ENCODE peak calls at places on chromosome 10, in four cellular contexts. C is H1, W is HepG2, L is GM12878. I is an unnamed sample.

GRCh38 chr10:73590881-73591577 is at the start of gene USP54:
- DNase-seq in C (peak), W (peak), L (no peak), I (peak)

GRCh38 chr10:1121311-1121970 is 65.3 kb downstream of the WDR37 start:
- DNase-seq in C (no peak), W (no peak), L (no peak), I (no peak)

GRCh38 chr10:61136151-61136550 is 192.2 kb upstream of the RHOBTB1 start:
- DNase-seq in C (no peak), W (peak), L (no peak), I (no peak)

GRCh38 chr10:80414126-80414898 is 6.0 kb downstream of the PRXL2A start:
- DNase-seq in C (no peak), W (peak), L (no peak), I (no peak)

GRCh38 chr10:113552014-113552413 is 839 bp upstream of the HABP2 start:
- DNase-seq in C (no peak), W (no peak), L (no peak), I (no peak)

GRCh38 chr10:130513686-130514476 is 377.7 kb downstream of the GLRX3 start:
- DNase-seq in C (no peak), W (no peak), L (no peak), I (no peak)

GRCh38 chr10:74084955-74085354 is 65.7 kb downstream of the AP3M1 start:
- DNase-seq in C (no peak), W (no peak), L (peak), I (no peak)

GRCh38 chr10:188546-188945 is 53.3 kb downstream of the ZMYND11 start:
- DNase-seq in C (no peak), W (no peak), L (no peak), I (no peak)

GRCh38 chr10:114042895-114043531 is 653 bp upstream of the ADRB1 start:
- DNase-seq in C (no peak), W (no peak), L (no peak), I (peak)

GRCh38 chr10:56586391-56586790 is 225.3 kb upstream of the ZWINT start:
- DNase-seq in C (no peak), W (no peak), L (no peak), I (no peak)

GRCh38 chr10:34815174-34816066 is at the start of gene PARD3:
- DNase-seq in C (no peak), W (peak), L (no peak), I (peak)

GRCh38 chr10:120455606-120456005 is 1.4 kb upstream of the PLPP4 start:
- DNase-seq in C (no peak), W (no peak), L (no peak), I (no peak)

GRCh38 chr10:12533151-12533550 is 183.8 kb downstream of the CAMK1D start:
- DNase-seq in C (no peak), W (no peak), L (no peak), I (no peak)

GRCh38 chr10:81876253-81876731 is 1.3 kb downstream of the NRG3 start:
- DNase-seq in C (no peak), W (no peak), L (no peak), I (no peak)

GRCh38 chr10:34235164-34235832 is 579.8 kb downstream of the PARD3 start:
- DNase-seq in C (no peak), W (no peak), L (no peak), I (no peak)

GRCh38 chr10:79562135-79562756 is 2.0 kb upstream of the SFTPA2 start:
- DNase-seq in C (peak), W (peak), L (no peak), I (peak)

GRCh38 chr10:78830062-78830974 is 238.4 kb upstream of the ZMIZ1 start:
- DNase-seq in C (no peak), W (no peak), L (no peak), I (no peak)

GRCh38 chr10:43348511-43349312 is 22.7 kb upstream of the FXYD4 start:
- DNase-seq in C (peak), W (peak), L (peak), I (peak)

GRCh38 chr10:92011560-92012214 is 88.1 kb downstream of the BTAF1 start:
- DNase-seq in C (no peak), W (peak), L (no peak), I (no peak)

GRCh38 chr10:29254123-29255046 is 34.5 kb upstream of the LYZL1 start:
- DNase-seq in C (no peak), W (no peak), L (no peak), I (peak)

GRCh38 chr10:112361951-112362770 is 11.8 kb upstream of the ACSL5 start:
- DNase-seq in C (no peak), W (no peak), L (no peak), I (no peak)

GRCh38 chr10:3031490-3031889 is 35.9 kb upstream of the PFKP start:
- DNase-seq in C (no peak), W (no peak), L (no peak), I (no peak)

GRCh38 chr10:61965694-61966284 is 64.3 kb downstream of the ARID5B start:
- DNase-seq in C (no peak), W (no peak), L (no peak), I (no peak)

GRCh38 chr10:86940677-86941076 is 16.7 kb downstream of the MMRN2 start:
- DNase-seq in C (no peak), W (no peak), L (no peak), I (no peak)

GRCh38 chr10:130875897-130876472 is 435.5 kb downstream of the TCERG1L start:
- DNase-seq in C (no peak), W (no peak), L (no peak), I (no peak)

GRCh38 chr10:126387931-126388911 is at the start of gene ADAM12:
- DNase-seq in C (no peak), W (no peak), L (no peak), I (no peak)

GRCh38 chr10:74586088-74586585 is 240.3 kb upstream of the KAT6B start:
- DNase-seq in C (no peak), W (no peak), L (peak), I (no peak)

GRCh38 chr10:47370015-47370767 is 13.9 kb downstream of the ZNF488 start:
- DNase-seq in C (no peak), W (no peak), L (no peak), I (no peak)

GRCh38 chr10:125037145-125037544 is 95.2 kb downstream of the ZRANB1 start:
- DNase-seq in C (no peak), W (peak), L (no peak), I (no peak)

GRCh38 chr10:95428702-95429101 is 132.5 kb downstream of the SORBS1 start:
- DNase-seq in C (no peak), W (no peak), L (no peak), I (no peak)

GRCh38 chr10:49053053-49053997 is 62.0 kb downstream of the VSTM4 start:
- DNase-seq in C (no peak), W (no peak), L (peak), I (no peak)

GRCh38 chr10:92087750-92088395 is 164.3 kb downstream of the BTAF1 start:
- DNase-seq in C (peak), W (peak), L (peak), I (peak)

GRCh38 chr10:71708897-71709882 is 10.4 kb downstream of the C10orf105 start:
- DNase-seq in C (no peak), W (no peak), L (no peak), I (no peak)

GRCh38 chr10:119726291-119727261 is 726 bp downstream of the INPP5F start:
- DNase-seq in C (no peak), W (no peak), L (no peak), I (peak)

GRCh38 chr10:72061491-72061890 is 26.9 kb downstream of the SPOCK2 start:
- DNase-seq in C (no peak), W (no peak), L (no peak), I (no peak)

GRCh38 chr10:8316284-8316683 is 261.8 kb downstream of the GATA3 start:
- DNase-seq in C (no peak), W (no peak), L (no peak), I (no peak)

GRCh38 chr10:93899109-93899508 is 5.3 kb downstream of the SLC35G1 start:
- DNase-seq in C (no peak), W (no peak), L (no peak), I (no peak)

DNA sequence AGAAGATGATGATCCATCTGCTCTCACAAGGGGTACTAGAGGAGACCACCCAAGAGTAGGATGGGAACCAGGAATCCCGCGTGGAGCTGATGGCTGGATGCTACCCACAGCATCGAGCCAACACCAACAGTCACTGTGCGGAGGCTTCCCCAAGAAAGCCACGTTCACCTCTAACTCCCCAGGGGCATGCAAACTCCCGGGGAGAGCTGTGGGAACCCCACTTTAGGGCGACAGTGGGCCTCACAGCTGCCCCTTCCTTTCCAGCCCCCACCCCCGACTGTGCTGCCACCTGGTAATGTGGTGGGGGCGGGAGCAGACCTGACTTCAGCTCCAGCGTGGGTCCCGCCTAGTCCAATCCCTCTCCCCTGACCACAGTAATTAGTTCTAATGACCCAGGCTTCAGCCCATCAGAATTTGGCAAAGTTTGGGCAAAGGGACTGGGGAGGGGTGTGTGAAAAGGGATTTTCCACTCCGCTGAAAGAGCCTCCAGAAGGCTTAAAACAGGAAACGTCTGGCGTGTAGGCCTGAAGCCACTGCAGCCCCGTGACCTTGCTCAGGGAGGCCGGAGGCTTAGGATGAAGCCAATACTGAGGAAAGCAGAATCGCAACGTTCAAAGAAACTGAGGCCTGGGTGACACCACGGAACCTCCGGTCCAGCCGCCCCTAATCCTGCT is 20.3 kb downstream of the ASB13 start:
- DNase-seq in C (no peak), W (no peak), L (no peak), I (no peak)
- TF ChIP-seq SUZ12 in C (no peak), W (no peak), L (no peak), I (no peak)

GRCh38 chr10:110992011-110992800 is 72.8 kb downstream of the SHOC2 start:
- DNase-seq in C (no peak), W (no peak), L (no peak), I (no peak)

GRCh38 chr10:110995301-110995700 is 75.9 kb downstream of the SHOC2 start:
- DNase-seq in C (no peak), W (no peak), L (no peak), I (no peak)

GRCh38 chr10:110994406-110994805 is 75.0 kb downstream of the SHOC2 start:
- DNase-seq in C (no peak), W (no peak), L (no peak), I (no peak)

GRCh38 chr10:110996256-110996655 is 76.9 kb downstream of the SHOC2 start:
- DNase-seq in C (no peak), W (no peak), L (no peak), I (no peak)

GRCh38 chr10:110993024-110993693 is 73.8 kb downstream of the SHOC2 start:
- DNase-seq in C (no peak), W (no peak), L (peak), I (no peak)
- TF ChIP-seq SP1 in C (no peak), W (no peak), L (no peak), I (no peak)

DNA sequence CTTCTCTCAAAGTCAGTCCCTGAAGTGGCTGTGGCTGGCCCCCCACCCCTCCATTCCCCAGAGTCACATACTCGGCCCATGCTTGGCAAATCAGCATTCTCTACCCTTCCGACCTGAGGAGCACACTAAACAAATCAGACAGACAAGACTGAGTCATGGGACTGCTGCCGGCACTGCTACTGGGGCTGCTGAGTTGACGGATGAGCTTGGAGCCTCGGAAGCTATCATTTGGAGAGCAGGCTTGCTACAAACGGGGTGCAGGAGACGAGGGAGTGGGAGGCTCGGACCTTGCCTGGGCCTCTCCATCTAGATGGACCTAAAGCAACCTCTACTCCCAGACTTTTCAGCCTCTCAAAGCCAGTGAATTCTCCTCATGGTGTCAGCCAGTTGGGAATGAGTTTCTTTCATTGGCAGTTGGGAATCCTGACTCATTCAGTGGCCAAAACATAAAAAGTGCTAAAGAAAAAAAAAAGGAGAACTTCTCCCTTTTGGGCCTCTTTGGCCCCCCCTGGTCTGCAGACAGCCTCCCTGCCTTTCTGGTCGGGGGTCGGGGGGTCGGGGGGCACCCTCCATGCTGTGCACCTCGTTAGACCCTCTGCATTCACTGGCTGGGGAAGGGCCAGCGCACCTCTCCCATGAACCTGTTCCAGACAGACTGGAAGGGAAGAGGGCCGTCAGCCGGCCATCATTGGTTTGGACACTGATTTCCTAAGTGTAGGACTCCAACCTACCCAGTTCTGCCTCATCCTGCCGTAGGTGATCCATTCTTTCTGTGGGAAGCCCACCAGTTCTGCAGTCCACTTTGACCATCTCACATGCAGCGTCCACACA is 52.3 kb upstream of the COL13A1 start:
- DNase-seq in C (no peak), W (no peak), L (no peak), I (no peak)
- TF ChIP-seq SUZ12 in C (no peak), W (no peak), L (no peak), I (no peak)

GRCh38 chr10:132058111-132058745 is 7.5 kb upstream of the JAKMIP3 start:
- DNase-seq in C (no peak), W (no peak), L (no peak), I (no peak)
- TF ChIP-seq SP1 in C (no peak), W (no peak), L (no peak), I (no peak)

GRCh38 chr10:13536674-13537366 is 8.0 kb upstream of the BEND7 start:
- DNase-seq in C (peak), W (peak), L (peak), I (peak)

GRCh38 chr10:13542533-13542932 is 13.7 kb upstream of the BEND7 start:
- DNase-seq in C (no peak), W (no peak), L (no peak), I (no peak)
- TF ChIP-seq SUZ12 in C (no peak), W (no peak), L (no peak), I (no peak)

DNA sequence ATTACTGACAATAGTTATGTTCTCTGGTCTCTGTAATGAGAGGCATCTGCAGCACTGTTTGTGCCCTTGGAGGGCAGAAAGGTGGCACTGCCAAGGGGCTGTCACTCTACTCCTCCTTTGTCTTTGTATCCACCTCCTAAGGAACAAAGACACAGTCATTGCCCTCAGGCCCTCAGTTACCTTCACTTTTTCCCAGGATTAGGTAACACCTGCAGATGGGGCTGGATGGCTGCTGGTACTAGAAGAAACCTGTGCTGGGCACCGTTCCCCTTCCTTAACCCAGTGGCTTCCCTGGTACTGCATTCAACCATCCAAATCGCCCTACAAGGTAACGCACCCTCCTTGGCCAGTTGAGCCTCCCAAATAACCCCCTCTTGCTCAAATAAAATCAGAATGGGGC is 246.9 kb upstream of the NEBL start:
- DNase-seq in C (no peak), W (no peak), L (no peak), I (no peak)
- TF ChIP-seq SP1 in C (no peak), W (no peak), L (no peak), I (no peak)

I was measured in HEK293T.